ENCODE peak calls at places on chromosomes 6 and 20, in five cellular contexts. A is breast epithelium, B is left ventricle myocardium inferior, W is SJSA1, M is neural progenitor cell. T is an unnamed sample.

GRCh38 chr20:57329608-57330221 is at the start of gene SPO11:
- DNase-seq in M (peak; percentile 77), B (no peak), A (no peak), W (no peak), T (no peak)

GRCh38 chr6:119142637-119143036 is 64.2 kb upstream of the FAM184A start:
- DNase-seq in W (no peak), A (no peak), B (no peak), M (no peak), T (no peak)

GRCh38 chr6:121055572-121056163 is 278.6 kb downstream of the TBC1D32 start:
- DNase-seq in B (no peak), W (no peak), A (no peak), M (peak; percentile 59), T (no peak)

GRCh38 chr6:24430086-24430485 is 27.4 kb downstream of the MRS2 start:
- DNase-seq in W (no peak), A (no peak), M (no peak), B (no peak), T (no peak)

GRCh38 chr20:24993337-24994185 is 1.0 kb upstream of the APMAP start:
- DNase-seq in A (no peak), B (no peak), W (peak; percentile 21), M (no peak), T (no peak)

GRCh38 chr20:25148181-25148981 is 47.1 kb upstream of the ENTPD6 start:
- DNase-seq in M (peak; percentile 24), A (no peak), B (peak; percentile 25), W (no peak), T (peak; percentile 19)

GRCh38 chr20:19543114-19543513 is 214.9 kb upstream of the RIN2 start:
- DNase-seq in A (no peak), B (no peak), W (no peak), M (no peak), T (no peak)

GRCh38 chr6:88804701-88805100 is 158.7 kb downstream of the RNGTT start:
- DNase-seq in A (no peak), W (no peak), B (no peak), M (no peak), T (no peak)

GRCh38 chr6:107670792-107671199 is 153.3 kb downstream of the SCML4 start:
- DNase-seq in W (no peak), M (peak; percentile 30), A (no peak), B (peak; percentile 64), T (no peak)

GRCh38 chr20:61752576-61752975 is 313.1 kb downstream of the TAF4 start:
- DNase-seq in B (no peak), M (no peak), W (no peak), A (no peak), T (no peak)

GRCh38 chr6:163460307-163460782 is 45.8 kb downstream of the QKI start:
- DNase-seq in W (no peak), A (no peak), M (peak; percentile 42), B (no peak), T (no peak)

GRCh38 chr20:62728028-62728780 is 19.6 kb downstream of the NTSR1 start:
- DNase-seq in W (no peak), A (no peak), M (no peak), B (peak; percentile 14), T (peak; percentile 38)

GRCh38 chr6:100050550-100050949 is 56.5 kb upstream of the MCHR2 start:
- DNase-seq in B (no peak), A (no peak), W (no peak), M (no peak), T (no peak)

GRCh38 chr20:48761023-48761785 is 66.6 kb downstream of the PREX1 start:
- DNase-seq in W (no peak), M (no peak), B (peak; percentile 39), A (no peak), T (peak; percentile 75)

GRCh38 chr20:48760403-48760889 is 67.4 kb downstream of the PREX1 start:
- DNase-seq in B (no peak), M (no peak), A (no peak), W (no peak), T (peak; percentile 86)

GRCh38 chr20:48763183-48764030 is 64.4 kb downstream of the PREX1 start:
- DNase-seq in M (peak; percentile 49), W (peak; percentile 75), A (no peak), B (peak; percentile 59), T (no peak)

GRCh38 chr20:48759631-48760245 is 68.1 kb downstream of the PREX1 start:
- DNase-seq in W (no peak), B (no peak), M (no peak), A (no peak), T (no peak)

GRCh38 chr20:48761914-48762313 is 65.9 kb downstream of the PREX1 start:
- DNase-seq in B (no peak), A (no peak), W (no peak), M (no peak), T (no peak)
- H3K27ac ChIP-seq in B (peak overlapping the region; percentile 84), A (peak overlapping the region; percentile 66), W (no peak overlapping the region), M (no peak overlapping the region), T (peak overlapping the region; percentile 64)

GRCh38 chr6:53495496-53495895 is 49.4 kb downstream of the GCLC start:
- DNase-seq in B (no peak), M (no peak), W (no peak), A (no peak), T (no peak)
- H3K27ac ChIP-seq in B (no peak overlapping the region), M (no peak overlapping the region), W (no peak overlapping the region), A (no peak overlapping the region), T (no peak overlapping the region)

GRCh38 chr20:59403962-59404314 is 103.5 kb downstream of the EDN3 start:
- DNase-seq in M (no peak), B (no peak), A (no peak), W (no peak), T (no peak)

GRCh38 chr20:59404749-59405148 is 104.3 kb downstream of the EDN3 start:
- DNase-seq in W (no peak), B (no peak), A (no peak), M (peak; percentile 44), T (no peak)

GRCh38 chr20:59403261-59403961 is 103.0 kb downstream of the EDN3 start:
- DNase-seq in M (peak; percentile 87), A (no peak), B (peak; percentile 36), W (no peak), T (peak; percentile 64)

GRCh38 chr20:59400666-59401065 is 100.3 kb downstream of the EDN3 start:
- DNase-seq in B (no peak), W (no peak), M (no peak), A (no peak), T (no peak)

DNA sequence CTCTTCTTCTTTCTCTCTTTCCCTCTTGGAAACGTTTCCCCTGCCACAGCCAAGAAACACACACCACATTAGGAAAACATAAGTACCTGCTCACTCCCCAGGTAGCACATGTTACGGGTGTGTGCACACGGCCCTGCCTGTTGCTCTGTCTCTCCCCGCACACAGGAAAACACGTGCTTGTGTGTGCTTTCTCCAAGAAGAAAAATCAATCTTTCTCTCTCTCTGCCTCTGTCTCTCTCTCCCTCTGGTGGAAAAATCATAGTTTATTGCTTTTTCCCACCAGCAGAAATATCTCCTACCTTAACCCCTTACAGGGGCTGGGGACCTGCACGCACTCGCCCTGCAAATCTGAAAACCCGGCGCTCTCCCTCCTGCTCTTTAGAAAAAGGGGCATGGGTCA is 102.3 kb downstream of the EDN3 start:
- DNase-seq in B (no peak), M (no peak), W (no peak), A (no peak), T (no peak)
- H3K27ac ChIP-seq in B (no peak overlapping the region), M (no peak overlapping the region), W (no peak overlapping the region), A (no peak overlapping the region), T (no peak overlapping the region)

GRCh38 chr6:137823826-137824501 is 43.1 kb upstream of the TNFAIP3 start:
- DNase-seq in B (peak; percentile 56), M (peak; percentile 7), W (no peak), A (no peak), T (peak; percentile 97)
- H3K27ac ChIP-seq in B (peak overlapping the region; percentile 32), M (no peak overlapping the region), W (no peak overlapping the region), A (peak overlapping the region; percentile 8), T (peak overlapping the region; percentile 97)

GRCh38 chr6:158560787-158561246 is 926 bp downstream of the TMEM181 start:
- DNase-seq in B (no peak), W (no peak), A (no peak), M (peak; percentile 42), T (no peak)
- H3K27ac ChIP-seq in B (peak overlapping the region; percentile 92), W (peak overlapping the region; percentile 78), A (no peak overlapping the region), M (no peak overlapping the region), T (peak overlapping the region; percentile 79)

DNA sequence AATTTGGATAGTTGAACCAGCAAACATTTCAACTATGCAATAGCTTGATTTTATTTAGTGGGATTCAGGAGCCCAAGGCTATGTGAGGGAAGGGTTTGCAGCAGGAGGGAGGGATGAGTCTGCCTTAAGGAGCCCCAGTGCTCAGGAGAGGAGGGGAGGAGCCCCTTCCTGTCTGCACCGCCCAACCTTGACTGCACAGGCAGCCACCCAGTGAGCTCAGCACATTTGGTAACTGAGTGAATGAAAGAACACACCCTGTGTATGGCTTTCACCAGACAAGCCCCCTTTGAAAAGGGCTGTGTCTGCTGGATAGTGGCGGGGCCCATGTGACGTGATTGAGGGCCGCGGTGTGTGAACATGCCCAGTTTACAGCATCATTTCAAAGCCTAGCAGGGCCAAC is 17.0 kb downstream of the DACT2 start:
- DNase-seq in A (no peak), M (peak; percentile 28), W (no peak), B (no peak), T (no peak)
- H3K27ac ChIP-seq in A (no peak overlapping the region), M (no peak overlapping the region), W (no peak overlapping the region), B (no peak overlapping the region), T (no peak overlapping the region)

GRCh38 chr6:39214846-39215639 is 14.2 kb downstream of the KCNK5 start:
- DNase-seq in B (no peak), M (no peak), A (no peak), W (no peak), T (no peak)
- H3K27ac ChIP-seq in B (no peak overlapping the region), M (no peak overlapping the region), A (no peak overlapping the region), W (no peak overlapping the region), T (no peak overlapping the region)